ENCODE peak calls at places on chromosome 10, in four cellular contexts. R is right atrium auricular region, I is neural progenitor cell, E is left ventricle myocardium inferior. X is an unnamed sample.

GRCh38 chr10:61286695-61287094 is 166.5 kb downstream of the TMEM26 start:
- DNase-seq in R (no peak), I (no peak), E (no peak), X (no peak)

GRCh38 chr10:105473170-105473569 is 832.1 kb downstream of the SORCS3 start:
- DNase-seq in R (peak; percentile 58), I (no peak), E (no peak), X (no peak)

GRCh38 chr10:2957785-2958184 is 109.6 kb upstream of the PFKP start:
- DNase-seq in R (no peak), I (no peak), E (no peak), X (no peak)

GRCh38 chr10:35353805-35354204 is 17.5 kb downstream of the CCNY start:
- DNase-seq in R (no peak), I (no peak), E (no peak), X (no peak)

GRCh38 chr10:97578171-97578844 is 5.7 kb downstream of the ANKRD2 start:
- DNase-seq in R (no peak), I (no peak), E (no peak), X (no peak)

GRCh38 chr10:61612451-61612850 is 50.3 kb upstream of the CABCOCO1 start:
- DNase-seq in R (no peak), I (no peak), E (no peak), X (no peak)

GRCh38 chr10:3955493-3955892 is 170.5 kb upstream of the KLF6 start:
- DNase-seq in R (no peak), I (peak; percentile 74), E (no peak), X (no peak)

GRCh38 chr10:28171468-28172235 is 131.2 kb downstream of the MPP7 start:
- DNase-seq in R (peak; percentile 60), I (no peak), E (no peak), X (peak; percentile 46)

GRCh38 chr10:58967551-58968418 is 208.7 kb upstream of the PHYHIPL start:
- DNase-seq in R (no peak), I (peak; percentile 85), E (peak; percentile 18), X (no peak)

GRCh38 chr10:48365668-48366067 is 59.2 kb downstream of the MAPK8 start:
- DNase-seq in R (no peak), I (no peak), E (no peak), X (no peak)

GRCh38 chr10:84256510-84257342 is 11.9 kb downstream of the RGR start:
- DNase-seq in R (peak; percentile 68), I (peak; percentile 86), E (peak; percentile 58), X (peak; percentile 30)

GRCh38 chr10:61188691-61189090 is 244.7 kb upstream of the RHOBTB1 start:
- DNase-seq in R (no peak), I (no peak), E (no peak), X (no peak)

GRCh38 chr10:8331387-8331786 is 276.9 kb downstream of the GATA3 start:
- DNase-seq in R (no peak), I (no peak), E (no peak), X (no peak)

GRCh38 chr10:95505641-95506040 is 55.5 kb downstream of the SORBS1 start:
- DNase-seq in R (no peak), I (no peak), E (no peak), X (no peak)

GRCh38 chr10:34001831-34002230 is 667.4 kb upstream of the NRP1 start:
- DNase-seq in R (no peak), I (no peak), E (no peak), X (no peak)

GRCh38 chr10:82813856-82814255 is 938.9 kb downstream of the NRG3 start:
- DNase-seq in R (no peak), I (no peak), E (no peak), X (no peak)

GRCh38 chr10:93081296-93081695 is 7.6 kb downstream of the CYP26A1 start:
- DNase-seq in R (peak; percentile 34), I (no peak), E (no peak), X (no peak)

GRCh38 chr10:20593649-20594048 is 303.5 kb downstream of the NEBL start:
- DNase-seq in R (no peak), I (no peak), E (no peak), X (no peak)

GRCh38 chr10:114367041-114367675 is 37.1 kb downstream of the AFAP1L2 start:
- DNase-seq in R (no peak), I (no peak), E (no peak), X (no peak)

DNA sequence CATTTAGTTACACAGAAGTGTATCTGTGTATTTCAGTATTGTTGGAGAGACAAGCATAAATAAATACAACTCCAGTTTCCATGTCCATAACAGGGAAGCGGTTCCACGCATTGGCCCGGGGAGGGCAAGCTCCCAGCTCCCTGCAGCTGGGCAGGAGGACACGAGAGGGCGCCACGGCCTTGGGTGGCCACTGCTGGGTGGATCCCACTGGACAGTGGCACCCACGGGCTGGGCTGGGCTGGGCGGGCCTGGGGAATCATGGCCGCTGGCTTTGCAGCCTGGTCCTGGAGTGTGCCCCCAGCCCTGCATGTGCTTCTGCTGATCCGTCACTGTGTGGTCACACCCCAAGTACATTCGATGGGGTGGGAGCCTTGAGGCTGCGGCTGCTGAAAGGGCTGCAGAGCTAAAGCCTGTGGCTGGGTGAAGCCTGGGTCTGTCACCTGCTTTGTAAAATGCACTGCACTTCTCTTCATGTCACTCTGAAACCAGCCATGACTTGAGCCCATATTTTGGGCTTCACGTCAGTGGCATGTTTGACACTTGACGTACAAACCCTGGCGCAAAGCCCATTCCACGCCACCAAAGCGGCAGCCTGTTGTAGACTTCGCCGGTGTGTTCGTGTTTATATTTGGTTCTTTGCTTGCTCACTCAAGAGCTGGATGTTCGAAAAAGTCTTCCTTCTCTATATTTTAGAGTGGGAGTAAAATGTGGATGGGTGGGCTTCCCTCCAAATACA is 27.5 kb downstream of the LRRC27 start:
- DNase-seq in R (no peak), I (no peak), E (peak; percentile 62), X (no peak)
- TF ChIP-seq CTCF in R (no peak), I (peak; percentile 7), E (peak; percentile 39), X (no peak)

DNA sequence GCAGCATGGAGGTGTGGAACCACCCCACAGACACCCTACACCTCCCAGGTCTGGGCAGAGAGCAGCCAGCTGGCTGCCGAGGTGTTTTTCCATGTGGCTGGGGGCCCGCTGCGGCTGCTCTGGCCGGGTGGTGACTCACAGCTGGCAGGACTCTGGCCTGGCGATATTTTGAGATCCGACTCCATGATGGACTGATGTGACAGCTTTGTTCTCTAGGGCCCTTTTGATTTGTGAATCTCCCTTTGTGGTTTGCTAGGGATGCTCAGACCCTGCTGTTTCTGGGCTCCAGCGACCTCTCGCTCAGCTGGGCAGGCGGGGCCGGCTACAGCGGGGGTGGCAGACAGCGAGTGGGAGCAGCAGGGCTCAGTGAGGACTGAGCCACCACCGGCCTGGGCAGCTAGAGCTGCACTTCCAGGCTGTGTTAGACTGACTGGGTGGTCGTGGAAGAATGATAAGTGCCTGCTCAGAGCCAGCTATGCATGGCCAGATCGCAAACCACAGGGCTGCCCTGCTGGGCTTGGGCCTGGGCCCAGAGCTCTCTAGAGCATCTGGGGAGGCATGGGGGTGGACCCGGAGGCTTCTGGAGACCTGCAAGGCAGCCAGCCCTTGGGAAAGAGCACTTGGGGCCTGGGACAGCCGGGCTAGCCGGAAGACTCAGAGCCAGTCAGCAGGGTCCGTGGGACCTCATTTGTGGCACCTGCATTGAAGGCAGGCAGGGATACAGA is 46.2 kb upstream of the GDF10 start:
- DNase-seq in R (peak; percentile 68), I (no peak), E (peak; percentile 63), X (no peak)
- H3K27ac ChIP-seq in R (peak overlapping the region; percentile 72), I (no peak overlapping the region), E (peak overlapping the region; percentile 46), X (no peak overlapping the region)

GRCh38 chr10:32948451-32948850 is 9.6 kb downstream of the ITGB1 start:
- DNase-seq in R (no peak), I (no peak), E (no peak), X (no peak)
- H3K4me1 ChIP-seq in R (peaks cover 70% of the 10 kb centered on the region), I (peaks cover 52% of the 10 kb centered on the region), E (peaks cover 98% of the 10 kb centered on the region), X (peaks cover 21% of the 10 kb centered on the region)

GRCh38 chr10:46228076-46229071 is 58.4 kb upstream of the ANTXRL start:
- DNase-seq in R (peak; percentile 83), I (peak; percentile 88), E (peak; percentile 56), X (peak; percentile 77)

GRCh38 chr10:46231087-46231486 is 55.7 kb upstream of the ANTXRL start:
- DNase-seq in R (no peak), I (no peak), E (no peak), X (no peak)

GRCh38 chr10:46230615-46231014 is 56.2 kb upstream of the ANTXRL start:
- DNase-seq in R (no peak), I (no peak), E (no peak), X (no peak)

GRCh38 chr10:46227571-46228075 is 59.2 kb upstream of the ANTXRL start:
- DNase-seq in R (peak; percentile 56), I (no peak), E (no peak), X (no peak)

GRCh38 chr10:46229144-46229563 is 57.6 kb upstream of the ANTXRL start:
- DNase-seq in R (peak; percentile 21), I (peak; percentile 78), E (no peak), X (no peak)
- TF ChIP-seq CTCF in R (peak; percentile 47), I (peak; percentile 93), E (peak; percentile 55), X (no peak)